ENCODE peak calls at places on chromosomes 12 and 14, in four cellular contexts. R, E, T and H are unnamed samples.

GRCh38 chr12:53277981-53278380 is 9.9 kb downstream of the ESPL1 start:
- DNase-seq in R (no peak), T (no peak), E (no peak), H (no peak)

GRCh38 chr12:132423251-132424117 is 66.5 kb upstream of the FBRSL1 start:
- DNase-seq in T (no peak), R (no peak), E (no peak), H (no peak)

GRCh38 chr14:53924754-53925153 is 31.9 kb downstream of the BMP4 start:
- DNase-seq in R (no peak), E (no peak), T (peak), H (no peak)

GRCh38 chr14:49497725-49498348 is 88.3 kb downstream of the RPS29 start:
- DNase-seq in E (no peak), R (no peak), T (peak), H (no peak)

GRCh38 chr12:3201741-3202500 is 124.7 kb downstream of the TSPAN9 start:
- DNase-seq in R (no peak), T (no peak), E (no peak), H (no peak)

GRCh38 chr12:64625243-64626077 is 15.2 kb downstream of the RASSF3 start:
- DNase-seq in T (peak), R (no peak), E (peak), H (no peak)

GRCh38 chr12:49825971-49826421 is 2.2 kb downstream of the NCKAP5L start:
- DNase-seq in E (no peak), R (no peak), T (no peak), H (no peak)

GRCh38 chr14:104841730-104842129 is 23.3 kb upstream of the CEP170B start:
- DNase-seq in R (no peak), T (no peak), E (no peak), H (no peak)

GRCh38 chr14:68548194-68549056 is 244.4 kb downstream of the ZFP36L1 start:
- DNase-seq in T (peak), E (peak), R (no peak), H (peak)

GRCh38 chr12:97602315-97602714 is 139.7 kb downstream of the RMST start:
- DNase-seq in E (no peak), T (no peak), R (no peak), H (no peak)

GRCh38 chr14:92644166-92644565 is 104.3 kb downstream of the LGMN start:
- DNase-seq in E (no peak), R (no peak), T (no peak), H (peak)

GRCh38 chr12:49105504-49106120 is 5.0 kb downstream of the LMBR1L start:
- DNase-seq in E (no peak), R (no peak), T (no peak), H (no peak)